ENCODE peak calls at places on chromosomes 2 and 18, in five cellular contexts. X is PC-9, M is cardiac fibroblast, P is heart left ventricle, K is dorsolateral prefrontal cortex. C is an unnamed sample.

GRCh38 chr2:213995400-213996105 is 415.3 kb upstream of the VWC2L start:
- DNase-seq in M (peak), X (peak), K (no peak), P (no peak), C (peak)

GRCh38 chr2:228658998-228659397 is 477.5 kb upstream of the SPHKAP start:
- DNase-seq in P (no peak), X (no peak), M (peak), K (no peak), C (no peak)

GRCh38 chr2:237011196-237011595 is 74.5 kb upstream of the COPS8 start:
- DNase-seq in X (no peak), P (no peak), K (no peak), M (no peak), C (no peak)

GRCh38 chr2:216596986-216597509 is 36.2 kb upstream of the IGFBP2 start:
- DNase-seq in K (no peak), M (no peak), P (no peak), X (no peak), C (no peak)

GRCh38 chr2:135651717-135652116 is 89.9 kb upstream of the UBXN4 start:
- DNase-seq in K (no peak), X (no peak), P (no peak), M (no peak), C (no peak)

GRCh38 chr2:675982-676646 is 1.1 kb downstream of the TMEM18 start:
- DNase-seq in M (peak), P (no peak), X (peak), K (peak), C (peak)

GRCh38 chr2:215931256-215931903 is 82.0 kb downstream of the MREG start:
- DNase-seq in M (peak), K (peak), P (no peak), X (peak), C (peak)

GRCh38 chr2:184564092-184564491 is 34.2 kb upstream of the ZNF804A start:
- DNase-seq in M (no peak), P (no peak), K (no peak), X (no peak), C (no peak)

GRCh38 chr2:127027715-127028114 is 79.2 kb downstream of the BIN1 start:
- DNase-seq in K (no peak), X (no peak), P (no peak), M (no peak), C (no peak)

GRCh38 chr18:6920099-6920955 is 190.8 kb downstream of the ARHGAP28 start:
- DNase-seq in P (no peak), X (peak), M (peak), K (peak), C (peak)

GRCh38 chr2:240451108-240451611 is 15.7 kb downstream of the GPC1 start:
- DNase-seq in P (peak), M (no peak), X (no peak), K (no peak), C (no peak)

GRCh38 chr2:116980354-116980753 is 834.1 kb upstream of the DDX18 start:
- DNase-seq in P (no peak), X (no peak), M (no peak), K (no peak), C (no peak)

GRCh38 chr2:75146221-75146902 is 53.0 kb downstream of the TACR1 start:
- DNase-seq in M (no peak), P (no peak), X (no peak), K (no peak), C (no peak)

GRCh38 chr2:132256251-132256902 is 94.6 kb upstream of the ANKRD30BL start:
- DNase-seq in M (no peak), P (no peak), K (no peak), X (no peak), C (no peak)

GRCh38 chr2:152186257-152186656 is 10.7 kb upstream of the STAM2 start:
- DNase-seq in P (no peak), M (no peak), K (no peak), X (no peak), C (no peak)

GRCh38 chr2:25697559-25698341 is 24.4 kb upstream of the DTNB start:
- DNase-seq in K (no peak), M (no peak), X (no peak), P (no peak), C (no peak)

GRCh38 chr2:55157474-55157884 is 74.6 kb downstream of the CLHC1 start:
- DNase-seq in P (no peak), M (peak), K (no peak), X (no peak), C (no peak)

GRCh38 chr2:147451902-147452515 is 392.8 kb upstream of the ACVR2A start:
- DNase-seq in X (no peak), M (no peak), K (no peak), P (no peak), C (no peak)

GRCh38 chr2:38997784-38998183 is 108.1 kb downstream of the ARHGEF33 start:
- DNase-seq in P (no peak), K (no peak), X (no peak), M (peak), C (peak)

GRCh38 chr2:88842656-88843055 is 151.2 kb downstream of the RPIA start:
- DNase-seq in X (no peak), K (no peak), P (no peak), M (no peak), C (no peak)

GRCh38 chr2:88843651-88844050 is 152.2 kb downstream of the RPIA start:
- DNase-seq in X (no peak), K (no peak), M (no peak), P (no peak), C (no peak)

GRCh38 chr2:88844960-88845359 is 153.5 kb downstream of the RPIA start:
- DNase-seq in X (no peak), M (no peak), P (no peak), K (no peak), C (no peak)

GRCh38 chr2:88841224-88841929 is 149.9 kb downstream of the RPIA start:
- DNase-seq in M (no peak), X (no peak), P (no peak), K (no peak), C (no peak)

DNA sequence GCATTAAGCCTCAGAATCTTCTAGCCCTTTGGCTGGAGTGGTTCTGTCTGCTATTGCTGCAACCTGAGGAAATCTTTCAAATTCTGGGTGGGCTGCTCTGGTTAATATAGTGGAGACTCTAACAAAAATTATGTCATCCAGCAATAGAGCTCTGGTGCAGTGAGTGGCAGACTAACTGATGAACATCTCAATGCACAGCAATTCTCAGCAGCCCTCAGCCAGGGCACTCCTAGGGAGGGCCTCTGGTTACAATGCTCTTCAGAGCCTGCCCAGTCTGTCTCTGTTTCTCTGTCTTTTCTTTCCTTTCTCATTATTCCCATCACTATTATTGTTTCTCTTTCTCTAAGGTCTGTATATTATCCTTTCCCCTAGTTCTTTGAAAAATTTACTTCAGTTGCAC is 151.6 kb downstream of the RPIA start:
- DNase-seq in K (no peak), P (no peak), X (no peak), M (no peak), C (no peak)
- H3K4me3 ChIP-seq in K (no peak), P (no peak), X (no peak), M (no peak), C (no peak)

DNA sequence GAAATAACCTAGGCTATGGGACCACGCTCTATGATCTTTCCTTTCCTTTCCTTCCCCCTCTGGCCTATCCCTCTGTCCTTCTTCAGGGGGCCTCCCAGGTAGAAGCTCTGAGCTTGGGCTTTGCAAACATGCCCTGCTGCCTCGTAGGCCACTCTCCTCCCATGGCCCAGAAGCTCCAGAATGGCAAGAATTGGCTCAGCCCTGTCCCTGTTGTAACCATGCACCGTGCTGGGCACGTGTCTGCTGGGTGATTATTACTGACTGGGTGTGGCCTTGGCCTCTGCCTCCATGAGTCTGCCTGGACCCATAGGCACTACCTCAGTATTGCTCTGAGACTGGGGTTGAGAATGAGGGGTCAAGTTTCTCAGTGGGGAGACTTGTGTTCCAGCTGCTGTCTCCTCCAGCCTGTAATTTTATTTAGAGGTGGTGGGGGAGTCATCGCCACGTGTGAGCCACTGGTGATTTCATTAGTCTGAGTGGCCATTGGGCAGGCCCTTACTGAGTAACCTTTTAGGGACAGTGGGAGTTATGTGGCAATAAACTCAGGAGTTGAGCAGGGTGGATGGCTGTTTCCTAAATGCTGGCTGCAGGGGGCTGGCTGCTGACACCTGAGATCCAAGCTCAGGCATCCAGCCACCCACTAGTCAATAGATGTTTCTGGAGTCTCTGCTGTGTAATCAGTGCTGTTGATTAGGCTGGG is 157.9 kb downstream of the CLIP4 start:
- DNase-seq in K (no peak), P (no peak), X (no peak), M (no peak), C (no peak)
- TF ChIP-seq CTCF in K (no peak), P (no peak), X (no peak), M (no peak), C (no peak)

GRCh38 chr2:196453613-196454047 is 185.9 kb upstream of the CCDC150 start:
- DNase-seq in X (peak), K (no peak), P (no peak), M (peak), C (peak)

GRCh38 chr2:196454492-196454891 is 185.0 kb upstream of the CCDC150 start:
- DNase-seq in K (no peak), X (no peak), M (no peak), P (no peak), C (no peak)

GRCh38 chr2:196464311-196464710 is 175.2 kb upstream of the CCDC150 start:
- DNase-seq in K (no peak), M (no peak), X (no peak), P (no peak), C (no peak)

GRCh38 chr2:196463706-196464105 is 175.8 kb upstream of the CCDC150 start:
- DNase-seq in M (no peak), P (no peak), X (no peak), K (no peak), C (no peak)

DNA sequence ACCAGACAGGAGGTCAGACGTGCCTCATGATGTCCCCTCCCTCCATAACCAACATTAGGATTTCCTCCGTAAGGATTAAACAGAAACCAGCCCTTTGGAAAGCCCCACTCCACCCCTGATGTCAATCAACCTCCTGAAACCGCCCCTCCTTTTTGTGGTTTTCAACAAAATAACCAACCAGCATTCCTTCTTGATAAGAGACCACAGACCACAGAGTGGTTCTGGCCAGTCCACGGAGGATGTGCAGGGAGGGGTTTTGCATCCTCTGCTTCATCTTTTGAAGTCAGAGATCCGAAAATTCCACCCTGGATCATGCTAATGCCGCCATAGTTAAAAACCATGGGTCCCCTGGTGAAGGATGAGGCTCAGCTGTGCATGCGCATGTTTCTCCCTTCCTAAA is 180.0 kb upstream of the CCDC150 start:
- DNase-seq in K (no peak), X (peak), M (peak), P (no peak), C (peak)
- H3K4me3 ChIP-seq in K (no peak), X (no peak), M (no peak), P (no peak), C (no peak)

GRCh38 chr18:30997223-30997622 is 45.3 kb downstream of the DSC3 start:
- DNase-seq in K (no peak), M (no peak), P (no peak), X (no peak), C (no peak)

GRCh38 chr18:30999887-31000628 is 42.5 kb downstream of the DSC3 start:
- DNase-seq in X (no peak), M (no peak), K (no peak), P (no peak), C (no peak)

DNA sequence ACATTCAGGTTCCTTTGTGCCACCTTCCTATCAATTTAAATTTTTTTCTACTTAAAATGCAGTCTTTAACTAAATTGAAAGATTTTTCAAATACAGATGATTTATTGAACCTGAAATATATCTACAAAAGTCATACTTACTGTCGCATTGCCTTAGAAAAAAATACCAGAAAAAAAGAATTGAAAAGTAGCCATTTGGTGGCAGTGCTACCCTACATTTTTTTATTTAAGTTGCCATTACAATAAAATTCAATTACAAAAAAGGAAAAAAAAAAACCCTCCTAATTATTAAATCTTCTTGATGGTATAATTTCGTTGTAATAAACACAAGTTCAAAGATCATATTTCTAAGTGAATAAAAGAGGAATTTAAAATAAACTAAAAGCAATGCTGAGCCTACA is 43.4 kb downstream of the DSC3 start:
- DNase-seq in M (no peak), P (no peak), X (no peak), K (no peak), C (no peak)
- TF ChIP-seq CTCF in M (no peak), P (peak), X (peak), K (no peak), C (no peak)

GRCh38 chr2:2571301-2572198 is 240.5 kb upstream of the MYT1L start:
- DNase-seq in P (no peak), M (no peak), K (no peak), X (no peak), C (no peak)
- H3K4me3 ChIP-seq in P (no peak), M (no peak), K (no peak), X (no peak), C (no peak)

GRCh38 chr18:54958711-54959625 is at the start of gene CCDC68:
- DNase-seq in P (peak), X (peak), M (peak), K (no peak), C (no peak)

GRCh38 chr18:54957295-54957694 is 2.0 kb downstream of the CCDC68 start:
- DNase-seq in K (no peak), X (no peak), M (peak), P (no peak), C (no peak)

GRCh38 chr18:54960197-54960596 is 936 bp upstream of the CCDC68 start:
- DNase-seq in P (no peak), X (no peak), K (no peak), M (no peak), C (no peak)

GRCh38 chr18:54957987-54958386 is 1.3 kb downstream of the CCDC68 start:
- DNase-seq in K (no peak), P (no peak), M (peak), X (no peak), C (no peak)

DNA sequence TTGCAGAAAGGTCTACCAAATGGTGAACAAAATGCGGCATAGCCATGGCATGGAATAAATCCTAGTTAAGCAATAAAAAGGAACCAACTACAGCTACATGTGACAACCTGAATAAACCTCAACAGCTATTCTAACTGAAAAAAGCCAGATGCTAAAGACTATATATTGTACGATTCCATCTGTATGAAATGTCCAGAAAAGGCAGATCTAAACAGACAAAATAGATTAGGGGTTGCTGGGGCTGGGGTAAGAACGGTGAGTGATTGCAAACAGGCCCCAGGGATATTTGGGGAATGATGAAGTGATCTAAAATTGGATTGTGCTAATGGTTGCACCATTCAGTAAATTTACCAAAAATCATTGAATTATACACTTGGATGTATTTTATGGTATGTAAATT is 2.8 kb downstream of the CCDC68 start:
- DNase-seq in X (no peak), P (no peak), M (no peak), K (no peak), C (no peak)
- TF ChIP-seq CTCF in X (no peak), P (no peak), M (no peak), K (no peak), C (no peak)

GRCh38 chr2:219249203-219249980 is 3.7 kb upstream of the TUBA4B start:
- DNase-seq in X (peak), K (no peak), P (peak), M (peak), C (peak)
- H3K4me3 ChIP-seq in X (peak), K (peak), P (no peak), M (no peak), C (no peak)

DNA sequence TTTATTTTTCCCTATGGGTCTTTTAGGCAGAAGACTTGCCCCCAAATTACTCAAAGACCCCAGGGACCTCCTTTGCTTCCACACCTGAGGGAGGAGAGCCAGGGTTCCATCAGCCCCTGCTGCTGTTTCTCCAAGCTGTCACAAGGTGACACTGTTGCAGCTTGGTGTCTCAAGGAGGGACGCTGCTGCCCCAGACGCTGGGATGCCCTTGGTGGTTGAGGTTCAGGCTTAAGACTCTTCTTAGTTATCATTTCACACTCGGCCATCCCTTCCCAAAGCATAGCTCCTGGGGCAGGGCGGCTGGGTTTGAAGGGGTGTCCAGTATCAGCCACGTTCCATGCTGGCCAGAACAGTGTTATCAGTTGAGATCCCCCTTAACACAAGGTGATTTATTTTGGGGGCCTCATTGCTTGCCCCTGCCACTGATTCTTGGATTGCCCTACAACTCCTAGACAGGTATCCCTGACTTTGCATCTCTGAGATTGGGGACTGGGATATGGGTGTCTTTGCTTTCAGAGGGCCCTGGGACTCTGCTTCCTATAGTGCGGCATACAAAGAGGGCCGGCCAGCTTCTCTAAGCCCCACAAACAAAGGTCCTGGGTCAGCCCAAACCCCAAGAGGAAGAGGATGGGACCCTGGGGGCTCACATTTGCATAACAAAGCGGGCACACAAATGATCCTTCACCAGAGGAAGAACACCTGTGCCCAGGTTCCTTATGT is 22.7 kb downstream of the GPR55 start:
- DNase-seq in P (peak), K (no peak), M (peak), X (peak), C (no peak)
- TF ChIP-seq CTCF in P (peak), K (peak), M (peak), X (peak), C (peak)

C was measured in kidney epithelial cell.